ENCODE peak calls at places on chromosomes 5 and 9, in seven cellular contexts. One of them, this sample, is unnamed. For H3K27me3, the result is how much of the 10 kb centered on the place peaks cover.

GRCh38 chr5:16550316-16550952 is 66.4 kb downstream of the RETREG1 start:
- DNase-seq in ovary: no peak
- DNase-seq in stomach: no peak
- DNase-seq in suprapubic skin: no peak
- DNase-seq in H1: peak
- DNase-seq in sigmoid colon: no peak
- DNase-seq in upper lobe of left lung: peak
- DNase-seq in this sample: peak

GRCh38 chr5:61030163-61030482 is 85.1 kb downstream of the NDUFAF2 start:
- DNase-seq in stomach: no peak
- DNase-seq in suprapubic skin: no peak
- DNase-seq in sigmoid colon: no peak
- DNase-seq in ovary: no peak
- DNase-seq in upper lobe of left lung: no peak
- DNase-seq in H1: no peak
- DNase-seq in this sample: no peak

GRCh38 chr9:133579231-133579560 is 30.0 kb downstream of the FAM163B start:
- DNase-seq in stomach: no peak
- DNase-seq in sigmoid colon: no peak
- DNase-seq in H1: no peak
- DNase-seq in suprapubic skin: no peak
- DNase-seq in upper lobe of left lung: no peak
- DNase-seq in ovary: no peak
- DNase-seq in this sample: no peak

GRCh38 chr5:33146916-33147315 is 293.8 kb upstream of the TARS1 start:
- DNase-seq in stomach: no peak
- DNase-seq in H1: no peak
- DNase-seq in sigmoid colon: no peak
- DNase-seq in ovary: no peak
- DNase-seq in upper lobe of left lung: no peak
- DNase-seq in suprapubic skin: no peak
- DNase-seq in this sample: no peak

GRCh38 chr5:150846651-150847333 is 471 bp downstream of the IRGM start:
- DNase-seq in sigmoid colon: peak
- DNase-seq in stomach: no peak
- DNase-seq in upper lobe of left lung: peak
- DNase-seq in H1: peak
- DNase-seq in ovary: peak
- DNase-seq in suprapubic skin: no peak
- DNase-seq in this sample: peak

GRCh38 chr5:146667633-146668032 is 151.6 kb upstream of the GPR151 start:
- DNase-seq in upper lobe of left lung: no peak
- DNase-seq in H1: no peak
- DNase-seq in suprapubic skin: no peak
- DNase-seq in stomach: no peak
- DNase-seq in sigmoid colon: no peak
- DNase-seq in ovary: no peak
- DNase-seq in this sample: no peak

GRCh38 chr5:52952483-52952882 is 36.7 kb upstream of the ITGA2 start:
- DNase-seq in suprapubic skin: no peak
- DNase-seq in H1: no peak
- DNase-seq in sigmoid colon: no peak
- DNase-seq in stomach: no peak
- DNase-seq in upper lobe of left lung: no peak
- DNase-seq in ovary: no peak
- DNase-seq in this sample: no peak

GRCh38 chr9:571066-571465 is 270.4 kb upstream of the DMRT1 start:
- DNase-seq in suprapubic skin: no peak
- DNase-seq in sigmoid colon: no peak
- DNase-seq in H1: no peak
- DNase-seq in stomach: no peak
- DNase-seq in upper lobe of left lung: no peak
- DNase-seq in ovary: no peak
- DNase-seq in this sample: no peak

GRCh38 chr5:124064956-124065355 is 553.0 kb downstream of the CSNK1G3 start:
- DNase-seq in stomach: no peak
- DNase-seq in H1: no peak
- DNase-seq in sigmoid colon: no peak
- DNase-seq in ovary: no peak
- DNase-seq in suprapubic skin: no peak
- DNase-seq in upper lobe of left lung: no peak
- DNase-seq in this sample: no peak

GRCh38 chr9:13269589-13270452 is 9.7 kb downstream of the MPDZ start:
- DNase-seq in H1: no peak
- DNase-seq in ovary: no peak
- DNase-seq in sigmoid colon: no peak
- DNase-seq in upper lobe of left lung: no peak
- DNase-seq in suprapubic skin: no peak
- DNase-seq in stomach: no peak
- DNase-seq in this sample: no peak

GRCh38 chr5:110088676-110089436 is 399.1 kb downstream of the MAN2A1 start:
- DNase-seq in suprapubic skin: no peak
- DNase-seq in sigmoid colon: no peak
- DNase-seq in H1: no peak
- DNase-seq in ovary: no peak
- DNase-seq in upper lobe of left lung: no peak
- DNase-seq in stomach: no peak
- DNase-seq in this sample: no peak

GRCh38 chr5:78983601-78984000 is 1.5 kb downstream of the ARSB start:
- DNase-seq in H1: no peak
- DNase-seq in upper lobe of left lung: no peak
- DNase-seq in ovary: no peak
- DNase-seq in sigmoid colon: no peak
- DNase-seq in stomach: no peak
- DNase-seq in suprapubic skin: no peak
- DNase-seq in this sample: no peak

GRCh38 chr5:139637438-139638089 is 10.6 kb upstream of the CXXC5 start:
- DNase-seq in suprapubic skin: peak
- DNase-seq in upper lobe of left lung: peak
- DNase-seq in ovary: peak
- DNase-seq in stomach: peak
- DNase-seq in sigmoid colon: peak
- DNase-seq in H1: peak
- DNase-seq in this sample: peak
- TF ChIP-seq EP300 in suprapubic skin: no peak
- TF ChIP-seq EP300 in upper lobe of left lung: no peak
- TF ChIP-seq EP300 in ovary: no peak
- TF ChIP-seq EP300 in stomach: no peak
- TF ChIP-seq EP300 in sigmoid colon: peak
- TF ChIP-seq EP300 in H1: peak
- TF ChIP-seq EP300 in this sample: no peak

DNA sequence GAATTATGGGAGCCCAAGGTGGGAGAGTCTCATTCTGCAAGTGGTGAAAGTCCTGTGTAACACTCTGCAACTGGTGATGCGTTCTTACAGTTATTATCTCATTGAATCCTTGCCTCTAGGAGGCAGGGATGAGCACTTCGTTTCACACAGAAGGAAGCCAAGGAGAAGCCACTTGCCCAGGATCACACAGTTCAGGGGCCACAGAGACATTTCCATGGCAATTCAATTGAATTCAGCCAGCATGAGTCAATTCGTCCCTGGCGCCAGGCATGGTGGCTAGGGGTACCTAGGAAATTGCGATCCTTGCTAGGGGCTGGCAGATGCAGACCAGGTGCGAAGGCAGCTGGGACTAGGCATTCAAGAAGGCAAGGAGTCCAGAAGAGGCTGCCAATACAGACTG is 26.2 kb downstream of the LHX2 start:
- DNase-seq in sigmoid colon: peak
- DNase-seq in stomach: no peak
- DNase-seq in H1: no peak
- DNase-seq in upper lobe of left lung: no peak
- DNase-seq in ovary: no peak
- DNase-seq in suprapubic skin: peak
- DNase-seq in this sample: no peak
- H3K27me3 ChIP-seq in sigmoid colon: half or more
- H3K27me3 ChIP-seq in stomach: under half
- H3K27me3 ChIP-seq in H1: under half
- H3K27me3 ChIP-seq in upper lobe of left lung: under half
- H3K27me3 ChIP-seq in ovary: under half
- H3K27me3 ChIP-seq in suprapubic skin: half or more
- H3K27me3 ChIP-seq in this sample: half or more

DNA sequence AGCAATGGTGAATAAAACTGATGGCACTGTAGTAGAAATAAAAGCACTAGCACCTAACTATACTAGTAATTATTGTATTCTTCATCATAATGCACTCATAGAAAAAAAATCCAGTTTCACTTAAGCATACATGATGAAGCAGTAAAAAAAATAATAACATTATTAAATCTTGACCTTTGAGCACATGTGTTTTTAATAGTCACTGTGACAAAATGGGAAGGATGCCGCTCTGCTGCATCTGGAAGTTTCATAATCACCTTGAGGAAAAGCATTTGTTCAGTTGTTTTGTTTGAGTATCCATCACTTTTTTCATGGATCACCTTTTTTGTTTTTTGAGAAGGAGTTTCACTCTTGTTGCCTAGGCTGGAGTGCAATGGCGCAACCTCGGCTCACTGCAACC is 13.2 kb downstream of the OR2K2 start:
- DNase-seq in suprapubic skin: no peak
- DNase-seq in upper lobe of left lung: no peak
- DNase-seq in H1: no peak
- DNase-seq in ovary: no peak
- DNase-seq in stomach: no peak
- DNase-seq in sigmoid colon: no peak
- DNase-seq in this sample: no peak
- H3K27ac ChIP-seq in suprapubic skin: peak
- H3K27ac ChIP-seq in upper lobe of left lung: no peak
- H3K27ac ChIP-seq in H1: no peak
- H3K27ac ChIP-seq in ovary: no peak
- H3K27ac ChIP-seq in stomach: no peak
- H3K27ac ChIP-seq in sigmoid colon: no peak
- H3K27ac ChIP-seq in this sample: no peak

GRCh38 chr5:114122852-114123251 is 239.0 kb upstream of the KCNN2 start:
- DNase-seq in sigmoid colon: no peak
- DNase-seq in H1: no peak
- DNase-seq in ovary: no peak
- DNase-seq in stomach: no peak
- DNase-seq in upper lobe of left lung: no peak
- DNase-seq in suprapubic skin: no peak
- DNase-seq in this sample: no peak
- TF ChIP-seq EP300 in sigmoid colon: no peak
- TF ChIP-seq EP300 in H1: no peak
- TF ChIP-seq EP300 in ovary: no peak
- TF ChIP-seq EP300 in stomach: no peak
- TF ChIP-seq EP300 in upper lobe of left lung: no peak
- TF ChIP-seq EP300 in suprapubic skin: no peak
- TF ChIP-seq EP300 in this sample: no peak

DNA sequence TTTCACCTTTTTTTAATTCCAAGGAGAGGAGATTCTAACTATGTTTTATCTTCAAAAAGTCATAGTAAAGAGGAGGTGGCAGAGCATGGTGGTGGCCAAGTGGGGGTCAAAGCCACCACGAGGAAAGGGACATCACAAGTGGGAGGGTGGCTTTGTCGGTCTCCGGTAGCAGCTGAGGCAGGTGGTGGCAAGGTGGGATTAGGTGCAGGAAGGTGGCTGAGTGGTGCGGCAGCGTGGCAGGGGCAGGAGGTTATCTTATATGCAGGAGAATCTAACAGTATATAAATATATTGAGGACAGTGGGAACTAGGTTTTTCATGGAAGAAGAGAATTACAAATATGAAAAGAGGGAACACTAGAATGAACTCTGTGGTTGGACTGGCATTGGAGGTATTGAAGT is 196.8 kb downstream of the FSTL4 start:
- DNase-seq in upper lobe of left lung: no peak
- DNase-seq in sigmoid colon: no peak
- DNase-seq in stomach: no peak
- DNase-seq in ovary: no peak
- DNase-seq in H1: peak
- DNase-seq in suprapubic skin: no peak
- DNase-seq in this sample: no peak
- H3K27me3 ChIP-seq in upper lobe of left lung: under half
- H3K27me3 ChIP-seq in sigmoid colon: under half
- H3K27me3 ChIP-seq in stomach: under half
- H3K27me3 ChIP-seq in ovary: under half
- H3K27me3 ChIP-seq in H1: under half
- H3K27me3 ChIP-seq in suprapubic skin: under half
- H3K27me3 ChIP-seq in this sample: under half

This sample was measured in transverse colon.